ENCODE peak calls at places on chromosomes 7 and 10, in four cellular contexts. F, Y, T and I are unnamed samples.

GRCh38 chr10:72904806-72905205 is 11.3 kb downstream of the OIT3 start:
- DNase-seq in F (peak; percentile 4), Y (no peak), T (no peak), I (no peak)

GRCh38 chr10:130108934-130109604 is 1.6 kb downstream of the C10orf143 start:
- DNase-seq in F (no peak), Y (no peak), T (no peak), I (no peak)

GRCh38 chr7:149620961-149621360 is 123.4 kb upstream of the ZNF746 start:
- DNase-seq in F (no peak), Y (no peak), T (no peak), I (no peak)

GRCh38 chr10:63094405-63094804 is 38.7 kb upstream of the NRBF2 start:
- DNase-seq in F (no peak), Y (no peak), T (no peak), I (no peak)

GRCh38 chr10:110413049-110413783 is 84.5 kb upstream of the DUSP5 start:
- DNase-seq in F (no peak), Y (no peak), T (no peak), I (no peak)

GRCh38 chr7:74289018-74289659 is at the start of gene CLIP2:
- DNase-seq in F (no peak), Y (peak; percentile 84), T (peak; percentile 90), I (peak; percentile 84)

GRCh38 chr10:71393841-71394475 is 2.8 kb upstream of the CDH23 start:
- DNase-seq in F (no peak), Y (no peak), T (no peak), I (no peak)

GRCh38 chr7:84529480-84530205 is 335.1 kb upstream of the SEMA3A start:
- DNase-seq in F (no peak), Y (no peak), T (no peak), I (no peak)

GRCh38 chr7:135169141-135169935 is 1.2 kb downstream of the CYREN start:
- DNase-seq in F (no peak), Y (peak; percentile 50), T (peak; percentile 17), I (no peak)

GRCh38 chr7:130305677-130306076 is 12.7 kb downstream of the CPA4 start:
- DNase-seq in F (no peak), Y (no peak), T (no peak), I (no peak)

GRCh38 chr7:901388-902154 is 25.2 kb downstream of the GET4 start:
- DNase-seq in F (no peak), Y (peak; percentile 96), T (peak; percentile 86), I (peak; percentile 95)

GRCh38 chr10:116631871-116632295 is 11.1 kb downstream of the PNLIPRP2 start:
- DNase-seq in F (no peak), Y (no peak), T (no peak), I (no peak)

GRCh38 chr10:27072436-27073114 is 27.7 kb downstream of the ANKRD26 start:
- DNase-seq in F (no peak), Y (no peak), T (no peak), I (no peak)

GRCh38 chr10:93363891-93364648 is 118.1 kb downstream of the MYOF start:
- DNase-seq in F (no peak), Y (no peak), T (no peak), I (peak; percentile 85)

GRCh38 chr10:78063236-78063635 is 29.6 kb downstream of the RPS24 start:
- DNase-seq in F (no peak), Y (no peak), T (no peak), I (no peak)

GRCh38 chr7:130489140-130489967 is 2.5 kb upstream of the MEST start:
- DNase-seq in F (no peak), Y (no peak), T (no peak), I (no peak)

GRCh38 chr7:680411-681127 is 45.9 kb upstream of the DNAAF5 start:
- DNase-seq in F (no peak), Y (no peak), T (no peak), I (no peak)

GRCh38 chr7:139714163-139714901 is 63.5 kb downstream of the HIPK2 start:
- DNase-seq in F (no peak), Y (no peak), T (no peak), I (peak; percentile 86)

GRCh38 chr7:149735181-149735602 is 38.2 kb downstream of the ZNF467 start:
- DNase-seq in F (no peak), Y (no peak), T (no peak), I (peak; percentile 49)

GRCh38 chr7:4343272-4344000 is 338.7 kb upstream of the FOXK1 start:
- DNase-seq in F (no peak), Y (no peak), T (no peak), I (no peak)

GRCh38 chr10:111076682-111077661 is at the start of gene ADRA2A:
- DNase-seq in F (no peak), Y (peak; percentile 74), T (peak; percentile 75), I (peak; percentile 80)

GRCh38 chr7:30327813-30328212 is 43.4 kb downstream of the ZNRF2 start:
- DNase-seq in F (no peak), Y (no peak), T (no peak), I (no peak)

GRCh38 chr10:116809528-116810500 is 39.5 kb upstream of the ENO4 start:
- DNase-seq in F (no peak), Y (peak; percentile 23), T (peak; percentile 42), I (no peak)

GRCh38 chr7:39530996-39531395 is 35.2 kb upstream of the YAE1 start:
- DNase-seq in F (no peak), Y (peak; percentile 56), T (no peak), I (no peak)

GRCh38 chr10:95414016-95414830 is 123.4 kb upstream of the PDLIM1 start:
- DNase-seq in F (no peak), Y (no peak), T (no peak), I (no peak)

GRCh38 chr7:102413611-102414010 is 17.4 kb downstream of the PRKRIP1 start:
- DNase-seq in F (no peak), Y (no peak), T (no peak), I (no peak)

GRCh38 chr7:102418603-102419002 is 14.8 kb upstream of the ORAI2 start:
- DNase-seq in F (no peak), Y (no peak), T (no peak), I (no peak)

GRCh38 chr7:102416406-102416805 is 17.0 kb upstream of the ORAI2 start:
- DNase-seq in F (no peak), Y (no peak), T (no peak), I (no peak)

GRCh38 chr7:102415685-102416225 is 17.6 kb upstream of the ORAI2 start:
- DNase-seq in F (no peak), Y (no peak), T (no peak), I (no peak)

GRCh38 chr7:102417105-102417504 is 16.3 kb upstream of the ORAI2 start:
- DNase-seq in F (no peak), Y (no peak), T (no peak), I (no peak)
- H3K4me1 ChIP-seq in F (peaks cover 38% of the 10 kb centered on the region), Y (peaks cover 3% of the 10 kb centered on the region), T (no peaks in the 10 kb centered on the region), I (no peaks in the 10 kb centered on the region)

DNA sequence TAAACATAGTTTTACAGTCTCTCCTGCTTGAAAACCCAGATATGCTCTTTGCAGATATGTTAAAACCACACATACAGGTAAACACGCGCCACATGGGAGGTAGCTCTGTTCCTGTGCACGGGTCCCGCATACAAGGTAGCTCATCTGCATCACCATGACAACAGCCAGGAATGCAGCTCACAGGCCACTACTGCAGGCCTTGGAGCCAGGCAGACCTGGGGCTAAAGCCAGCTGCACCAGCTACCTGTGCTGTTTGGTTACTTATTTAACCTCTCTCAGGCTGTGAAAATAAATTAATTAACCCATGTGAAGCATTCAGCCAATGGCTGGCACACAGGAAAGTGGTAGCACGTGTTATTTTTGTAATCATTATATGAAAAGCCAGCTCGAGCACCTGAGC is 428.3 kb downstream of the TNS3 start:
- DNase-seq in F (no peak), Y (no peak), T (no peak), I (no peak)
- H3K4me3 ChIP-seq in F (no peak overlapping the region), Y (no peak overlapping the region), T (no peak overlapping the region), I (no peak overlapping the region)

GRCh38 chr10:47237316-47238260 is 62.4 kb upstream of the GDF10 start:
- DNase-seq in F (no peak), Y (no peak), T (no peak), I (no peak)
- TF ChIP-seq CTCF in F (peak; percentile 4), Y (no peak), T (no peak), I (no peak)

DNA sequence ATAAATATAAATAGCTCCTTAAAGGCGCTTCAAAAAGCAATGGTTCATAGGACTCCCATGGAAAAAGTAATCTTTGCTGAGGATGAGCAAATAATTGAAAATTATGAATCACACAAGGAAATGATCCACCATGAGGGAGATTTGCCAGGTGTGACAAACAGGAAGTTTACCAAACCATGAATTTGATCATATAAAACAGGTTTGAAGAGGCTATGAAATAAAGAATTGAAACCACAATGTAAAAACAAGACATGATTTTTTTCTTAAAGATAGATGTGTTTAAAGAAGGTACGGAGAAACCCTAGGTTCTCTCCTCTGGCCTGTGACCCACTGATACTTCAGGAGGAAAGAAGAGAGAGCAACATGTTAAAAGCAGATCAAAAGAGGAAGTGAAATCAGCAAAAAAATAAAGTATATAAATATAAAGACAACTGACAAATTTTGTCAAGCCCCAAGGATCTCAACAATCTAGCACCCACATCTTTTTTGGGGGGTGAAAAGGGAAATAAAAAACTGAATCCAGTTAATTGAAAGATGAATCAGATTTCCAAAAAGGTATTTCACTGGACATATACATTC is 111.3 kb upstream of the ASAH2 start:
- DNase-seq in F (peak; percentile 79), Y (no peak), T (no peak), I (no peak)
- H3K4me1 ChIP-seq in F (peaks cover 25% of the 10 kb centered on the region), Y (no peaks in the 10 kb centered on the region), T (no peaks in the 10 kb centered on the region), I (peaks cover 14% of the 10 kb centered on the region)

DNA sequence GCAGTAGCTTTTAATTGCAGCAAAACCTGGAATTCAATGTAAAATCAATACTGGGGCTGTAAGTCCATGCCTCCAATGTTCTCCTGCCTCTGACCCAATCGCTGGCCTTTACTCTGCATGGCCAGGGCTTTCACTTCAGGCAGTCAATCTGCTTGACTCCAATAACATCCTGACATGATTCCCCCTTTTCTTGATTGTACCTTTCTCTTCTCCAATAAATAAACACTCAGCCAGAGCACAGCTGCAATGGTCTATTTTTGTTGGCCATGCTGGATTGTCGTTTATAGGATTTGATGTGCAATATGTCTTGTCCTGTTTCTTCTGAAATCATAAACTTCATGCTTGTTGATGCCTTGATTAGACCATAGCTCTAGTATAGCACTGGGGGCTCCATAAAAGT is 97.8 kb upstream of the COL1A2 start:
- DNase-seq in F (no peak), Y (no peak), T (no peak), I (no peak)
- H3K4me3 ChIP-seq in F (no peak overlapping the region), Y (no peak overlapping the region), T (no peak overlapping the region), I (no peak overlapping the region)

GRCh38 chr7:122675621-122676020 is 23.3 kb downstream of the RNF133 start:
- DNase-seq in F (no peak), Y (no peak), T (no peak), I (no peak)
- TF ChIP-seq CTCF in F (no peak), Y (no peak), T (no peak), I (no peak)

DNA sequence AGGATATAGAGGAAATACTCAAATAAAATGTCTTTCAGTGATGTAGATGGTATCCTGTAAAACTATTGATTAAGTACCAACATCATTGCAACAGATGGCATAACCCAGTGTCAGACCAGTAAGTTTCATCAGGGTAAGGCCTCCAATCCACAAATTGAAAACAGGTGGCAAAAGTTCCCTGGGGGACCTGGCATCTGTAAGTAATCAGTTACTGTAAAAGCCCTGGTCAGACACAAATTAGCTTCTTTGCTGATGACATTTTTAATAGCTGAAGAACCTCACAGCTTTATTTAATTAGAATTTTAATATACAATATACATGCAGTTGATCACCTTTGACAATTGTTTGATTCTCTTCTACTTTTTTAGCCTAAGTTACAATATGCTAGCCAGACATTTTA is 152.5 kb downstream of the PLXDC2 start:
- DNase-seq in F (no peak), Y (no peak), T (no peak), I (no peak)
- H3K4me1 ChIP-seq in F (no peaks in the 10 kb centered on the region), Y (no peaks in the 10 kb centered on the region), T (peaks cover 2% of the 10 kb centered on the region), I (no peaks in the 10 kb centered on the region)